ENCODE peak calls at places on chromosome 2, in eight cellular contexts. Y, Q, X, J, M, N, U and O are unnamed samples.
A peak's percentile ranks its signal among the peaks of the same experiment; 100 is the strongest.

GRCh38 chr2:154724194-154724797 is 25.8 kb downstream of the KCNJ3 start:
- DNase-seq in Y (no peak), Q (no peak), X (no peak), J (no peak), M (no peak), N (no peak), U (no peak), O (no peak)

GRCh38 chr2:61179701-61180639 is 18.0 kb downstream of the C2orf74 start:
- DNase-seq in Y (no peak), Q (no peak), X (peak; percentile 93), J (peak; percentile 95), M (peak; percentile 53), N (no peak), U (peak; percentile 62), O (no peak)

GRCh38 chr2:163775304-163775703 is 39.5 kb upstream of the FIGN start:
- DNase-seq in Y (no peak), Q (no peak), X (no peak), J (peak; percentile 25), M (no peak), N (no peak), U (no peak), O (no peak)

GRCh38 chr2:179107737-179108136 is 57.8 kb upstream of the CCDC141 start:
- DNase-seq in Y (no peak), Q (peak; percentile 35), X (no peak), J (peak; percentile 33), M (peak; percentile 38), N (no peak), U (no peak), O (no peak)

GRCh38 chr2:202508686-202509085 is 126.1 kb upstream of the FAM117B start:
- DNase-seq in Y (no peak), Q (no peak), X (no peak), J (no peak), M (no peak), N (no peak), U (no peak), O (no peak)

GRCh38 chr2:178523596-178524134 is 43.4 kb downstream of the PLEKHA3 start:
- DNase-seq in Y (no peak), Q (no peak), X (no peak), J (no peak), M (no peak), N (no peak), U (no peak), O (no peak)

GRCh38 chr2:6824962-6825361 is 40.7 kb downstream of the CMPK2 start:
- DNase-seq in Y (no peak), Q (no peak), X (peak; percentile 73), J (peak; percentile 34), M (peak; percentile 36), N (no peak), U (no peak), O (peak; percentile 53)

GRCh38 chr2:226172314-226172713 is 627.3 kb downstream of the IRS1 start:
- DNase-seq in Y (no peak), Q (no peak), X (no peak), J (no peak), M (no peak), N (no peak), U (no peak), O (no peak)

GRCh38 chr2:45178359-45178758 is 169.1 kb upstream of the SIX2 start:
- DNase-seq in Y (no peak), Q (no peak), X (no peak), J (no peak), M (no peak), N (no peak), U (no peak), O (no peak)

GRCh38 chr2:113894156-113894743 is 4.4 kb downstream of the ACTR3 start:
- DNase-seq in Y (no peak), Q (peak; percentile 78), X (no peak), J (peak; percentile 95), M (peak; percentile 66), N (no peak), U (no peak), O (peak; percentile 47)

GRCh38 chr2:95061119-95061512 is 35.6 kb downstream of the MAL start:
- DNase-seq in Y (no peak), Q (no peak), X (no peak), J (no peak), M (no peak), N (no peak), U (no peak), O (no peak)

GRCh38 chr2:215396595-215397313 is 39.1 kb downstream of the FN1 start:
- DNase-seq in Y (no peak), Q (no peak), X (no peak), J (peak; percentile 84), M (no peak), N (no peak), U (no peak), O (no peak)

GRCh38 chr2:226790006-226790405 is 9.6 kb downstream of the IRS1 start:
- DNase-seq in Y (no peak), Q (no peak), X (peak; percentile 83), J (no peak), M (no peak), N (no peak), U (no peak), O (no peak)

GRCh38 chr2:122338000-122338399 is 582.5 kb downstream of the TSN start:
- DNase-seq in Y (no peak), Q (no peak), X (no peak), J (no peak), M (no peak), N (no peak), U (no peak), O (no peak)

GRCh38 chr2:232537079-232537478 is 2.4 kb upstream of the CHRNG start:
- DNase-seq in Y (peak; percentile 68), Q (peak; percentile 23), X (no peak), J (no peak), M (no peak), N (no peak), U (peak; percentile 25), O (no peak)

GRCh38 chr2:9492927-9493326 is 18.6 kb downstream of the IAH1 start:
- DNase-seq in Y (no peak), Q (no peak), X (no peak), J (no peak), M (no peak), N (no peak), U (no peak), O (no peak)

GRCh38 chr2:128410035-128410757 is 91.5 kb upstream of the HS6ST1 start:
- DNase-seq in Y (peak; percentile 16), Q (no peak), X (peak; percentile 36), J (no peak), M (no peak), N (no peak), U (no peak), O (no peak)

GRCh38 chr2:239625106-239625845 is 224.5 kb upstream of the HDAC4 start:
- DNase-seq in Y (no peak), Q (no peak), X (no peak), J (no peak), M (no peak), N (no peak), U (no peak), O (no peak)

GRCh38 chr2:199581504-199581903 is 123.8 kb upstream of the SATB2 start:
- DNase-seq in Y (no peak), Q (no peak), X (no peak), J (no peak), M (no peak), N (no peak), U (no peak), O (no peak)

GRCh38 chr2:65436825-65437221 is 4.4 kb upstream of the SPRED2 start:
- DNase-seq in Y (no peak), Q (no peak), X (no peak), J (no peak), M (no peak), N (no peak), U (no peak), O (no peak)

GRCh38 chr2:68791914-68792313 is 57.3 kb downstream of the ARHGAP25 start:
- DNase-seq in Y (no peak), Q (no peak), X (no peak), J (no peak), M (no peak), N (no peak), U (no peak), O (no peak)

GRCh38 chr2:232204457-232204931 is 174.1 kb upstream of the ALPP start:
- DNase-seq in Y (no peak), Q (no peak), X (peak; percentile 56), J (peak; percentile 12), M (peak; percentile 13), N (no peak), U (peak; percentile 43), O (no peak)

GRCh38 chr2:12071343-12071742 is 324.9 kb downstream of the LPIN1 start:
- DNase-seq in Y (no peak), Q (no peak), X (no peak), J (no peak), M (no peak), N (no peak), U (no peak), O (no peak)

GRCh38 chr2:237101118-237101979 is 15.7 kb downstream of the COPS8 start:
- DNase-seq in Y (no peak), Q (no peak), X (no peak), J (no peak), M (no peak), N (no peak), U (no peak), O (no peak)

GRCh38 chr2:238868067-238868524 is 20.2 kb downstream of the TWIST2 start:
- DNase-seq in Y (peak; percentile 51), Q (no peak), X (peak; percentile 42), J (peak; percentile 49), M (peak; percentile 91), N (no peak), U (no peak), O (no peak)

GRCh38 chr2:10584843-10585475 is 104.8 kb downstream of the NOL10 start:
- DNase-seq in Y (no peak), Q (peak; percentile 90), X (no peak), J (peak; percentile 74), M (peak; percentile 69), N (no peak), U (no peak), O (peak; percentile 69)
- H3K4me3 ChIP-seq in Y (no peak overlapping the region), Q (no peak overlapping the region), X (no peak overlapping the region), J (no peak overlapping the region), M (peak overlapping the region; percentile 3), N (no peak overlapping the region), U (no peak overlapping the region), O (no peak overlapping the region)

GRCh38 chr2:675982-676646 is 1.1 kb downstream of the TMEM18 start:
- DNase-seq in Y (peak; percentile 68), Q (peak; percentile 85), X (peak; percentile 87), J (peak; percentile 90), M (peak; percentile 89), N (peak; percentile 79), U (no peak), O (peak; percentile 60)
- TF ChIP-seq CTCF in Y (no peak), Q (no peak), X (peak; percentile 42), J (peak; percentile 51), M (peak; percentile 48), N (no peak), U (no peak), O (peak; percentile 51)

GRCh38 chr2:29130295-29130694 is 15.1 kb downstream of the CLIP4 start:
- DNase-seq in Y (no peak), Q (peak; percentile 96), X (no peak), J (peak; percentile 85), M (peak; percentile 64), N (no peak), U (no peak), O (peak; percentile 59)
- H3K4me3 ChIP-seq in Y (no peak overlapping the region), Q (peak overlapping the region; percentile 42), X (no peak overlapping the region), J (no peak overlapping the region), M (no peak overlapping the region), N (no peak overlapping the region), U (no peak overlapping the region), O (no peak overlapping the region)

DNA sequence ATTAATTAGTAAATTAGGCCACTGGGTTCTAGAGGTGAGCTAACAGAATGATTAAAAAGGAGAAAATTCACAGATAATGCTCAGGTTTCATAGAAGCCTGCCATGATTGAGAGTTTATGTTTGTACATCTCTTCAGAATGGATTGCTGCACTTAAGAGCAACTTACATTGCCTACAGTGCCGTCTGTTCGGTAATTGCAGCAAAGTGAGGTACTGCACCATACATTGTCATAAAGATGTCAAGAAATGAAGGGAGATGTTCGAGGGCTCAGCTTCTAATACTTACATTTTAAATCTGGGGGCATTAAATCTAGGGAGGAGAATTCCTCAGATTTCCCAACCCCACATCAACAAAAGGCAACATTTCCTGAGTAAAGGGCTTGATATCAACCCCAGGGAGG is 976.2 kb upstream of the FANCL start:
- DNase-seq in Y (no peak), Q (no peak), X (no peak), J (no peak), M (no peak), N (no peak), U (no peak), O (no peak)
- TF ChIP-seq CTCF in Y (no peak), Q (no peak), X (no peak), J (no peak), M (no peak), N (no peak), U (no peak), O (no peak)